ENCODE peak calls at places on chromosomes 1 and 21, in nine cellular contexts. F, V, U, T, C, J, M, N and Y are unnamed samples. For H3K36me3, the result is how much of the 10 kb centered on the place peaks cover.

GRCh38 chr1:231241751-231242150 is 739 bp downstream of the GNPAT start:
- DNase-seq in F (no peak), V (no peak), U (no peak), T (no peak), C (no peak), J (no peak), M (no peak), N (no peak), Y (no peak)

GRCh38 chr1:46409063-46409372 is 14.9 kb downstream of the FAAH start:
- DNase-seq in F (no peak), V (no peak), U (no peak), T (no peak), C (no peak), J (no peak), M (no peak), N (no peak), Y (no peak)

GRCh38 chr21:20822559-20823133 is 175.6 kb upstream of the NCAM2 start:
- DNase-seq in F (no peak), V (no peak), U (no peak), T (no peak), C (no peak), J (no peak), M (no peak), N (no peak), Y (no peak)

GRCh38 chr1:235888119-235888643 is 21.5 kb upstream of the LYST start:
- DNase-seq in F (no peak), V (no peak), U (no peak), T (no peak), C (no peak), J (no peak), M (no peak), N (no peak), Y (no peak)

GRCh38 chr21:38494688-38495087 is 3.6 kb downstream of the ERG start:
- DNase-seq in F (no peak), V (no peak), U (no peak), T (no peak), C (peak), J (no peak), M (no peak), N (no peak), Y (no peak)

GRCh38 chr21:22885614-22886013 is 1887.4 kb downstream of the NCAM2 start:
- DNase-seq in F (no peak), V (no peak), U (no peak), T (no peak), C (no peak), J (no peak), M (no peak), N (no peak), Y (no peak)

GRCh38 chr1:192610114-192610958 is 25.6 kb upstream of the RGS13 start:
- DNase-seq in F (no peak), V (no peak), U (no peak), T (no peak), C (no peak), J (no peak), M (no peak), N (no peak), Y (peak)

GRCh38 chr1:221606216-221606615 is 135.7 kb downstream of the DUSP10 start:
- DNase-seq in F (no peak), V (no peak), U (no peak), T (no peak), C (no peak), J (no peak), M (no peak), N (no peak), Y (no peak)

GRCh38 chr1:67735806-67736627 is 51.0 kb downstream of the GADD45A start:
- DNase-seq in F (no peak), V (peak), U (peak), T (peak), C (peak), J (peak), M (no peak), N (peak), Y (peak)

GRCh38 chr21:21997390-21998333 is 999.5 kb downstream of the NCAM2 start:
- DNase-seq in F (no peak), V (no peak), U (no peak), T (no peak), C (no peak), J (no peak), M (no peak), N (no peak), Y (no peak)

GRCh38 chr1:29445330-29445729 is 209.0 kb downstream of the PTPRU start:
- DNase-seq in F (no peak), V (no peak), U (no peak), T (no peak), C (no peak), J (no peak), M (no peak), N (no peak), Y (no peak)

GRCh38 chr1:47686731-47687617 is 249.1 kb downstream of the FOXD2 start:
- DNase-seq in F (no peak), V (peak), U (no peak), T (no peak), C (peak), J (no peak), M (no peak), N (no peak), Y (no peak)

GRCh38 chr1:174239541-174239940 is 80.2 kb downstream of the RABGAP1L start:
- DNase-seq in F (no peak), V (no peak), U (no peak), T (no peak), C (no peak), J (no peak), M (no peak), N (no peak), Y (no peak)

GRCh38 chr1:10823000-10823401 is 26.6 kb upstream of the CASZ1 start:
- DNase-seq in F (no peak), V (peak), U (no peak), T (no peak), C (no peak), J (no peak), M (no peak), N (no peak), Y (no peak)

GRCh38 chr21:39781331-39781730 is 36.3 kb downstream of the IGSF5 start:
- DNase-seq in F (no peak), V (no peak), U (no peak), T (no peak), C (no peak), J (no peak), M (no peak), N (no peak), Y (no peak)

GRCh38 chr1:27599605-27600499 is 4.1 kb downstream of the AHDC1 start:
- DNase-seq in F (no peak), V (no peak), U (no peak), T (no peak), C (no peak), J (peak), M (no peak), N (no peak), Y (no peak)
- H3K4me3 ChIP-seq in F (no peak), V (no peak), U (no peak), T (no peak), C (peak), J (peak), M (peak), N (no peak), Y (no peak)

DNA sequence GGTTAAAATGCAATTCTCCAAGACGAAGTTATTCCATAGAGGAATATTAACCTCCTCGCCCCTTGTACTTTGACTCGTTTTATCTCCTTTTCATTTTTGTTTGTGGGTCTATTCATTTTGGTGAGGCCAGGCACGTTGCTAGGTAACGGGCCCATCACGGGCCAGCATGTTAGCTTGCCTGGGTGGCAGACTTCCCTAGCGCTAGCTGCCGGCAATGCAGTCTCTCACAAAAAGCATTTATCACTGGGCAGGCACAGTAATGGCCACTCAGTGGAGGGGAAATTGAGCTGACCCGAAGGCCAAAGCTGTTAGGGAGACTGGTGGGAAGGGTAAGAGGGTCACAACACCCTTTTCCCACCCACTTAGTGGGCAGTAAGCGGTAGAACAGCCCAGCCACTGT is 234.4 kb upstream of the FOXD3 start:
- DNase-seq in F (no peak), V (no peak), U (no peak), T (no peak), C (no peak), J (no peak), M (no peak), N (no peak), Y (no peak)
- TF ChIP-seq CTCF in F (no peak), V (no peak), U (no peak), T (no peak), C (no peak), J (no peak), M (no peak), N (no peak), Y (no peak)

DNA sequence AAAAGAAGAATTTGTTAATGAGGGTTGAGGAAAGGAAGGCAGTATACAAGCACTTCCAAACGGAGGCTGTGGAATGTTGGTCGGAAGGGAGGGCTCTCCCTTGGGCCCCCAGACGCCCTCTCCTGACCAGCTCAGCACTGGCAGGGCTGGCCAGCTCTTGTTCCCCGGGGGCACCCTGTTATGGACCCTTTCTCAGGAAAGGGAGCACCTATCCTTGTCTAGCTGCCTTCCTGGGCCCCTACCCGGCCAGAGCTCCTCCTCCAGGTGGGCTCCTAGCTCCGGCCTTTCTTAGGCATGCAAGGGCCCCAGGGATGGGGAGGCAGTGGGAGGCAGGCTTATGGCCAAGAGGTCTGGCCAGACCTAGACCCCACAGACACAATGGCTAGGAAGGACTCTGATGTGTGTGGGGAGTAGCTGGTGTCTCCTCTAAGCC is 926 bp downstream of the BLACAT1 start:
- DNase-seq in F (no peak), V (no peak), U (no peak), T (no peak), C (no peak), J (no peak), M (no peak), N (no peak), Y (no peak)
- H3K36me3 ChIP-seq in F (under half), V (under half), U (under half), T (under half), C (under half), J (under half), M (under half), N (under half), Y (under half)

DNA sequence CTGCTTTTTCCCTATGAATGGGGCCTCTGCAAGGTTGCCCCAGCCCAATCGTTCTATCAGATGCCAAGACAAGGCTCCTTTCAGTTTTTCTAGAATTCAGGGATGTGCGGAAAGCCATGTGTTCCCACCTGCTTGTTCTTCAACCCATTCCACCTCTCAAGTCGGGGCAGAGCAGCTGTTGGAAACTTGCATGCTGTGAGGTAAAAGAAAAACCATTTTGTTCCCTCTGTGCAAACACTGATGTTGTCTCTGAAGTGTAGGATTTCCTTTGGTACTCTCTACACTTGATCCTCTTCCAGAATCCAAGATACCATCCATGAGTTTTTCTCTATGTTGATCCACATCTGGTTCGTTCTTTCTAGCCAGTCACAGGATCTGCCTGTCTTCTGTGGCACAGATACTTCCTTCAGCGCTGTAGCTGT is 7.3 kb downstream of the IER5 start:
- DNase-seq in F (no peak), V (no peak), U (no peak), T (no peak), C (no peak), J (no peak), M (no peak), N (no peak), Y (no peak)
- H3K4me3 ChIP-seq in F (no peak), V (no peak), U (no peak), T (no peak), C (no peak), J (no peak), M (no peak), N (no peak), Y (no peak)

GRCh38 chr1:201312298-201312697 is 29.0 kb downstream of the PKP1 start:
- DNase-seq in F (no peak), V (no peak), U (no peak), T (no peak), C (no peak), J (no peak), M (no peak), N (no peak), Y (no peak)
- TF ChIP-seq CTCF in F (no peak), V (no peak), U (no peak), T (no peak), C (no peak), J (no peak), M (no peak), N (no peak), Y (no peak)

GRCh38 chr1:226131639-226132038 is 54.9 kb downstream of the ACBD3 start:
- DNase-seq in F (no peak), V (no peak), U (no peak), T (no peak), C (no peak), J (no peak), M (no peak), N (no peak), Y (no peak)
- H3K36me3 ChIP-seq in F (under half), V (under half), U (under half), T (under half), C (under half), J (under half), M (under half), N (under half), Y (under half)

GRCh38 chr21:45405819-45406762 is 1.1 kb downstream of the COL18A1 start:
- DNase-seq in F (peak), V (no peak), U (peak), T (peak), C (no peak), J (peak), M (no peak), N (peak), Y (no peak)

GRCh38 chr21:45403133-45403824 is 1.7 kb upstream of the COL18A1 start:
- DNase-seq in F (peak), V (no peak), U (peak), T (no peak), C (no peak), J (peak), M (no peak), N (peak), Y (no peak)

GRCh38 chr21:45403825-45404725 is 890 bp upstream of the COL18A1 start:
- DNase-seq in F (peak), V (no peak), U (peak), T (peak), C (peak), J (peak), M (no peak), N (peak), Y (no peak)

GRCh38 chr21:45405271-45405818 is 380 bp downstream of the COL18A1 start:
- DNase-seq in F (no peak), V (no peak), U (peak), T (no peak), C (no peak), J (peak), M (no peak), N (peak), Y (no peak)

GRCh38 chr21:45404726-45405270 is at the start of gene COL18A1:
- DNase-seq in F (no peak), V (peak), U (peak), T (peak), C (no peak), J (peak), M (no peak), N (peak), Y (no peak)
- H3K4me3 ChIP-seq in F (peak), V (peak), U (peak), T (peak), C (peak), J (peak), M (peak), N (no peak), Y (peak)

GRCh38 chr1:87334351-87335174 is 5.9 kb downstream of the LMO4 start:
- DNase-seq in F (no peak), V (no peak), U (peak), T (no peak), C (peak), J (no peak), M (no peak), N (no peak), Y (no peak)
- TF ChIP-seq CTCF in F (no peak), V (no peak), U (no peak), T (no peak), C (no peak), J (no peak), M (peak), N (no peak), Y (no peak)

DNA sequence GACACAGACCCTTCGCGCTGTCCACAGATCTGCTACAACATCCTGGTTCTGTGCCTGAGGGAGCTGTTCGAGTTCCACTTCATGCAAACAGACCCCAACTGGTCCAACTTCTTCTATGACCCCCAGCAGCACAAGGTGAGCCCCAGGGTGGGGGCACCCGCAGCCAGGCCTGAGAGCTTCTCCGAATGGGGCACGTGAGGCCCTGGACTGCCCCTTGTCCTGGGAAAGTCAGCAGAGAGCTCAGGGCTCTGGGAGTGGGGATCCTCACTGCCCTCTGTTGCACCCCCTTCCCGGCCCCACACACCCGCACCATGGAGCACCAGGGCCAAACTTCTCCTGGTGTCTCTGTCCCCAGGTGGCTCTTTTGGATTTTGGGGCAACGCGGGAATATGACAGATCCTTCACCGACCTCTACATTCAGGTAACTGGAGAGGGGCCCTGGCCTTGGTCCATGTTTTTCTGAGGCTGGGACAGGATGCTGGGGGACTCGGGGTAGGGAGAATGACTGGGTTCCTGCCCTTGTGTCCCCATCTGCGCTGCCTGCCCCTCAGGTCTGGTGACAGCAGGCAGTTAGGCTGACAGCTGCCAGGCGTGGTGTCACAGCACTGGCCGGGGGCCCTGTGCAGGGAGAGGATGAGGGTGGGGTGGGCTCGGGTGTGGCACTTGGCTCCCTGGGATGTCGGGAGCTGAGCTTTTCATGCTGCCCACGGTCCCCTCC is 44.6 kb downstream of the COQ8A start:
- DNase-seq in F (no peak), V (no peak), U (no peak), T (no peak), C (no peak), J (peak), M (no peak), N (peak), Y (no peak)
- H3K36me3 ChIP-seq in F (under half), V (under half), U (half or more), T (under half), C (half or more), J (under half), M (under half), N (under half), Y (under half)

DNA sequence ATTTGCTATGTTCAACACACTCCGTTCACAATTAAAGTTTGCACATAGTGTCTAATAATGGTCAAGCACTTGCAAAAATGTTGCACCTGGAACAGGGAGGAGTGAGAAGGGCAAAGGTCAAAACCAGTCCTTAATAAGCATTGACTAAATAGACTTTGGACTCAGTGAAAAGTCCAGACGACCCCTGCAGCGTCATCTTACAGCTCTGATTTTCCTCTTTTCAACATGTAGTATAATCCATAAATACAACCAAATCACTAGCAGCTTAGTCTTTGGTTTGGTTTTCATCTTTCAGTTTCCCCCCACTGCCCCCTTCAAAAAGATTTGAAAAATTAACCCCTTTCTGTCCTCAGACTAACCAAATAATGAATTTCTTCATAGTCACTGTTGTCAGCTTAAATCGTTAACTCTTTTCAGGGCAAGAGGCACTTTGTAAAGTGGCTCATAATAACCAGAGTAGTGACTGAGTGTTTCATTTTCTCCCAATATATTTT is 290.3 kb downstream of the PTPRC start:
- DNase-seq in F (no peak), V (no peak), U (no peak), T (no peak), C (no peak), J (no peak), M (no peak), N (no peak), Y (no peak)
- H3K4me3 ChIP-seq in F (no peak), V (no peak), U (peak), T (no peak), C (no peak), J (no peak), M (peak), N (no peak), Y (no peak)